ENCODE peak calls at places on chromosomes 1 and 21, in five cellular contexts. K, E, R, J and H are unnamed samples.

GRCh38 chr1:210841926-210842625 is 291.9 kb downstream of the KCNH1 start:
- DNase-seq in K (no peak), J (no peak), E (no peak), R (no peak), H (no peak)

GRCh38 chr1:212960932-212961331 is 10.6 kb downstream of the VASH2 start:
- DNase-seq in K (no peak), R (no peak), E (no peak), J (no peak), H (no peak)

GRCh38 chr1:226640288-226640687 is 91.7 kb downstream of the STUM start:
- DNase-seq in R (no peak), J (no peak), K (no peak), E (no peak), H (no peak)

GRCh38 chr1:246699095-246699735 is 25.0 kb upstream of the SCCPDH start:
- DNase-seq in J (peak), R (peak), K (peak), E (peak), H (peak)

GRCh38 chr21:45482899-45483821 is 59.1 kb downstream of the SLC19A1 start:
- DNase-seq in K (no peak), E (no peak), R (no peak), J (no peak), H (no peak)

GRCh38 chr21:42062543-42063022 is 8.5 kb upstream of the UMODL1 start:
- DNase-seq in R (no peak), J (no peak), E (no peak), K (no peak), H (peak)

GRCh38 chr1:206846475-206846874 is 18.9 kb upstream of the IL20 start:
- DNase-seq in E (no peak), K (no peak), J (no peak), R (no peak), H (no peak)

GRCh38 chr1:150484861-150485260 is 2.4 kb upstream of the TARS2 start:
- DNase-seq in E (peak), J (no peak), K (no peak), R (no peak), H (no peak)

GRCh38 chr1:154972517-154973343 is 1.8 kb upstream of the CKS1B start:
- DNase-seq in R (peak), E (peak), K (peak), J (no peak), H (no peak)

GRCh38 chr1:60762176-60762575 is 320.2 kb upstream of the NFIA start:
- DNase-seq in K (no peak), R (no peak), J (no peak), E (no peak), H (no peak)

GRCh38 chr1:13950637-13951036 is 250.6 kb downstream of the PRDM2 start:
- DNase-seq in R (peak), K (no peak), J (peak), E (no peak), H (no peak)
- TF ChIP-seq HDAC2 in R (no peak), K (no peak), J (no peak), E (no peak), H (no peak)

GRCh38 chr1:115430717-115431116 is 92.7 kb upstream of the NGF start:
- DNase-seq in E (peak), J (no peak), R (no peak), K (peak), H (no peak)
- TF ChIP-seq HDAC2 in E (no peak), J (no peak), R (no peak), K (no peak), H (no peak)

GRCh38 chr1:36108314-36108713 is 16.7 kb downstream of the COL8A2 start:
- DNase-seq in E (no peak), J (no peak), R (no peak), K (no peak), H (no peak)
- TF ChIP-seq HDAC2 in E (no peak), J (no peak), R (no peak), K (no peak), H (no peak)

GRCh38 chr1:84347547-84348239 is 46.2 kb downstream of the SAMD13 start:
- DNase-seq in K (no peak), J (no peak), E (no peak), R (no peak), H (no peak)
- TF ChIP-seq HDAC2 in K (no peak), J (no peak), E (no peak), R (no peak), H (no peak)

DNA sequence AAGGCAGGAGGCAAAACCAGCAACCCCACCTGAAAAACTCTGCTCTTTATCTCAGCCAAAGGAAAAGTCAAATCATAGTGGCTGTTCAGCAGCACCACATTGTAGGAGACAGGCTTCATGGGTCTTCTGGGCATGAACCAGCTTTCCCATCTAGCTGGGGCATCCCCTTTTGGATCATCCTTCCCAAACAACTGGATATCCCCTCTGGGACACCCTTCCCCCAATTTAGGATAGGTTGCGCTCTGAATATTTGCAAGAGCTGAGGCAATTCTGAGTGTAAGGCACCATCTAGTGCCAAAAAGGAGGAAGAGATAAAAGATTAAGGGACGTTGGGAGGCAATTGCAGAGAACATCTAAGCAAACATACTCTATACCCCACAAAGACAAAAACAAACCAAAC is 295.8 kb downstream of the MATN1 start:
- DNase-seq in R (peak), J (no peak), E (no peak), K (no peak), H (no peak)
- TF ChIP-seq HDAC2 in R (no peak), J (no peak), E (no peak), K (no peak), H (no peak)

DNA sequence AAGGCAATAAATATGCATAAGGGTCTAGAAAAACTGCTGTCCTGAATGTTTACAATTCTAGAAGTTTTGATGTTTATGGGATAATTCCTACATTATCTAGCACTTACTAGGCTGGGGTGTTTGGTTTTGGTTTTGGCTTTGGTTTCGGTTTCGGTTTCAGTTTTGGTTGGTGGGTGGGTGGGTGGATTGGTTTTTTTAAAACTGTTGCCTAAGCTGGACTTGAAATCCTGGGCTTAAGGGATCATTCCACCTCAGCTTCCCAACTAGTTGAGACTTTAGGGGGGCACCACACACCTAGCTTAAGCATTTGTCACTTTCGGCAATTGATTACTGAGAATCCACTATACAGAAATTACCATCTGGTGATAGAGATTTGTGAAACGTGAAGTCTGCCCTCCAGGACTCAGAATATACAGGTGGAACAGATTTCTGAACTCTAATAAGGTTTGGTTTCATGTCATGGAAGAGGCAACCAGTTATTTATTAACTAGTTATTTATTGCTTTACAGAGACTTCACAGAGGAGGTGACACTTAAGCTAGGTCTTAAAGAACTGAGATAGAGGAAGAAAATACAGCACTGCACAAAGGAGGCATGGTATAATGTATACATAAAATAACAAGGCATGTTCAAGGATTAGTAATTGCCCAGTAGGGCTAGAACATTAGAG is 69.6 kb downstream of the PIK3R3 start:
- DNase-seq in K (no peak), J (no peak), R (no peak), E (no peak), H (peak)
- TF ChIP-seq HDAC2 in K (no peak), J (no peak), R (no peak), E (no peak), H (no peak)

DNA sequence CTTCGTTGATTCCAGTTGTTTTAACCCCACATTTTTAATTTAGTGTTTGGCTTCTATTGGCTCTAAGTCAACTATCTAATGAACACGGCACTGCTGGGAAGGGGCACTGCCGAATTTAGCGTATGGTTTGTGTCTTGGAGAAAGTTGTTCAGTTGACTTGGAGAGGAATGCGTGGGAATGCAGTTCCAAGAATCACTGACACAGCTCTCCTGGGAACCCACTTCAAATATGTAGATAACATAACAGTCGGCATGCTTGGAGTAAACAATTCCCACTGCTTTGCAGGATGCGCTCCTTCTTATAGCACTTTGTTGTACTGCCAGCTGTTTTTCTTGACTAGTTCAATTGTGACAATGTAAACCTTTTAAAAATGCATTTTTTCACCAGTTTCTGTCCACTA is 104.3 kb downstream of the RYR2 start:
- DNase-seq in J (no peak), E (no peak), K (no peak), R (no peak), H (no peak)
- TF ChIP-seq HDAC2 in J (no peak), E (no peak), K (no peak), R (no peak), H (no peak)

DNA sequence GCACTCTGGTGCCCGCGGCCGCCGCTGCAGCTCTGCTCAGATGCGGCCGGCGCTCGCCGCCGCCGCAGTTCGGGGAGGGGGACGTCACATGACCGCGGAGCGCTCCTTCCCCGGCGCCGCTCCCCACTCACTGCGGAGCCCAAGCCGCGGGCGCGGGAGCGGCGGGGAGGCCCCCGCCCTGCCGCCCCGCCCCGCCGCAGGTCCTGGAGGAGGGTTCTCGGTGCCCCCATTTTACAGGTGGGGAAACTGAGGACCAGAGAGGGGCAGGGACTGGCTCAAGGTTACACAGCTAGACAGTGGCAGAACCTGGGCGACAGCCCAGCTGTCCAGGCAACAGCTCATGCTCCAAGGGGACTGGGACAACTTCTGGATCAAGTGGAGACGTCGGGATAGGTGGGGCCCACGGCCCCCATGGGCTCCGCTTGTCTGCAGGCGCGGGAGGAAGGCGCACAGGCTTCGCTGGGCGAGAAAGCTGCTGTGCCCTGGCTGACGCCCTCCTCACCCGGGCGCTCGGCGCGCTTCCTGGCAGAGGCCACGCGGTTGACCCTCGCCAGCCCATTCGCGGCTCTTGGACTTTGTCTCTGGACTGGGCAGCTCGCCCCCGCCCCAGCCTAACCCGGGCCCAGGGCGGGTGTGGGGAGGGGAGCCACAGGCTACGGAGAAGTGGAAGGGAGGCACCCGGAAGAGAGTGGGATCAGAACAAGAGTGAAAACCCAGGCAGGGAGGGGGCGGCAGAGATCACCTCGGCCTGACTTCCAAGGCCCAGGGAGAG is at the start of gene RAP1GAP:
- DNase-seq in R (no peak), K (no peak), J (peak), E (peak), H (no peak)
- TF ChIP-seq HDAC2 in R (peak), K (no peak), J (peak), E (peak), H (no peak)

GRCh38 chr1:25829046-25829445 is 9.3 kb downstream of the MTFR1L start:
- DNase-seq in J (no peak), K (no peak), E (no peak), R (no peak), H (no peak)

GRCh38 chr1:25831569-25832196 is 11.9 kb downstream of the MTFR1L start:
- DNase-seq in E (no peak), K (no peak), J (no peak), R (no peak), H (no peak)

GRCh38 chr1:25833158-25833557 is 13.4 kb downstream of the MTFR1L start:
- DNase-seq in E (no peak), J (no peak), K (no peak), R (no peak), H (no peak)

GRCh38 chr1:25834894-25835293 is 15.1 kb downstream of the MTFR1L start:
- DNase-seq in J (no peak), E (no peak), R (no peak), K (no peak), H (no peak)

GRCh38 chr1:25832336-25833037 is 12.7 kb downstream of the MTFR1L start:
- DNase-seq in R (no peak), E (no peak), K (no peak), J (no peak), H (no peak)
- TF ChIP-seq HDAC2 in R (no peak), E (no peak), K (no peak), J (no peak), H (no peak)

GRCh38 chr1:14238472-14239059 is 359.9 kb upstream of the KAZN start:
- DNase-seq in J (no peak), K (no peak), E (no peak), R (no peak), H (no peak)

GRCh38 chr1:14242145-14242544 is 356.3 kb upstream of the KAZN start:
- DNase-seq in E (no peak), R (no peak), J (no peak), K (no peak), H (no peak)

GRCh38 chr1:14242870-14243269 is 355.6 kb upstream of the KAZN start:
- DNase-seq in E (no peak), K (no peak), R (no peak), J (no peak), H (no peak)

GRCh38 chr1:14240265-14240664 is 358.2 kb upstream of the KAZN start:
- DNase-seq in K (no peak), E (no peak), J (no peak), R (no peak), H (no peak)
- TF ChIP-seq HDAC2 in K (no peak), E (no peak), J (no peak), R (no peak), H (no peak)